ENCODE peak calls at places on chromosomes 3 and 15, in four cellular contexts. A, K, X and L are unnamed samples. For H3K36me3, the result is how much of the 10 kb centered on the place peaks cover.

GRCh38 chr15:31867536-31868442 is 162.5 kb upstream of the CHRNA7 start:
- DNase-seq in A (peak), K (peak), X (peak), L (peak)

GRCh38 chr3:170078620-170079281 is 41.0 kb downstream of the GPR160 start:
- DNase-seq in A (no peak), K (no peak), X (no peak), L (no peak)

GRCh38 chr3:47017504-47018268 is 38.2 kb downstream of the NBEAL2 start:
- DNase-seq in A (no peak), K (no peak), X (no peak), L (no peak)

GRCh38 chr3:77068808-77069207 is 28.9 kb downstream of the ROBO2 start:
- DNase-seq in A (no peak), K (no peak), X (no peak), L (no peak)

GRCh38 chr3:88773766-88774165 is 333.7 kb upstream of the EPHA3 start:
- DNase-seq in A (no peak), K (no peak), X (no peak), L (no peak)

GRCh38 chr15:46309914-46310313 is 675.1 kb downstream of the SQOR start:
- DNase-seq in A (peak), K (no peak), X (no peak), L (peak)

GRCh38 chr15:31391687-31392671 is 65.3 kb downstream of the KLF13 start:
- DNase-seq in A (peak), K (peak), X (peak), L (peak)

GRCh38 chr3:56389213-56389830 is 78.9 kb downstream of the ERC2 start:
- DNase-seq in A (no peak), K (no peak), X (no peak), L (no peak)

GRCh38 chr15:31102049-31102321 is 460 bp upstream of the TRPM1 start:
- DNase-seq in A (no peak), K (no peak), X (no peak), L (peak)

GRCh38 chr3:69392415-69392814 is 6.5 kb upstream of the FRMD4B start:
- DNase-seq in A (no peak), K (no peak), X (no peak), L (no peak)

GRCh38 chr15:86735244-86736040 is 655.8 kb downstream of the AGBL1 start:
- DNase-seq in A (no peak), K (no peak), X (no peak), L (no peak)

GRCh38 chr3:122794483-122794778 is 438 bp upstream of the SLC49A4 start:
- DNase-seq in A (no peak), K (no peak), X (no peak), L (no peak)

GRCh38 chr3:157754415-157754814 is 251.2 kb upstream of the VEPH1 start:
- DNase-seq in A (no peak), K (no peak), X (no peak), L (no peak)

GRCh38 chr3:74465652-74466415 is 148.6 kb downstream of the CNTN3 start:
- DNase-seq in A (peak), K (no peak), X (no peak), L (no peak)

GRCh38 chr15:60690350-60690961 is 211.5 kb upstream of the ICE2 start:
- DNase-seq in A (no peak), K (no peak), X (no peak), L (no peak)

GRCh38 chr15:60695713-60696522 is 217.0 kb upstream of the ICE2 start:
- DNase-seq in A (no peak), K (no peak), X (no peak), L (no peak)

GRCh38 chr15:60696523-60696859 is 217.5 kb upstream of the ICE2 start:
- DNase-seq in A (no peak), K (no peak), X (no peak), L (no peak)

GRCh38 chr15:60691508-60692047 is 212.6 kb upstream of the ICE2 start:
- DNase-seq in A (no peak), K (no peak), X (no peak), L (no peak)
- TF ChIP-seq CTCF in A (no peak), K (no peak), X (no peak), L (no peak)

GRCh38 chr15:39788800-39789565 is 6.3 kb upstream of the FSIP1 start:
- DNase-seq in A (no peak), K (no peak), X (no peak), L (no peak)
- H3K27ac ChIP-seq in A (no peak), K (no peak), X (no peak), L (no peak)

GRCh38 chr3:186789554-186790260 is 6.3 kb downstream of the EIF4A2 start:
- DNase-seq in A (peak), K (no peak), X (no peak), L (no peak)
- H3K36me3 ChIP-seq in A (half or more), K (under half), X (under half), L (half or more)

GRCh38 chr3:28080716-28081115 is 160.7 kb upstream of the CMC1 start:
- DNase-seq in A (no peak), K (no peak), X (no peak), L (no peak)
- TF ChIP-seq CTCF in A (no peak), K (no peak), X (no peak), L (no peak)